ENCODE peak calls at places on chromosomes 13 and 19, in ten cellular contexts. F is heart right ventricle; E is stimulated activated CD4-positive, alpha-beta T cell treated with anti-CD3 and anti-CD28 coated beads, Interleukin-2, amount 100 ng/mL, for 48 hours; B is mucosa of gallbladder; X is dorsolateral prefrontal cortex; O is heart left ventricle; Q is activated T-cell treated with anti-CD3 and anti-CD28 coated beads for 1 hour; U is activated CD4-positive, CD25-positive, alpha-beta regulatory T cell treated with anti-CD3 and anti-CD28 coated beads, Interleukin-2, amount 50 U/mL, for 16 hours; P is NCI-H1417; G is stimulated activated CD8-positive, alpha-beta memory T cell treated with anti-CD3 and anti-CD28 coated beads, Interleukin-15, amount 100 ng/mL, for 1 hour. L is an unnamed sample.

GRCh38 chr13:114100446-114101320 is 31.7 kb downstream of the RASA3 start:
- DNase-seq in F (no peak), E (no peak), B (no peak), X (no peak), O (peak; percentile 43), Q (no peak), U (no peak), P (peak; percentile 30), G (no peak), L (no peak)

GRCh38 chr19:38728752-38729541 is 15.3 kb downstream of the CAPN12 start:
- DNase-seq in F (peak; percentile 11), E (no peak), B (no peak), X (no peak), O (peak; percentile 47), Q (no peak), U (no peak), P (no peak), G (no peak), L (no peak)

GRCh38 chr13:27641711-27642502 is 20.2 kb downstream of the POLR1D start:
- DNase-seq in F (no peak), E (no peak), B (no peak), X (no peak), O (no peak), Q (no peak), U (no peak), P (no peak), G (no peak), L (no peak)

GRCh38 chr19:53549354-53549753 is 11.4 kb downstream of the ZNF331 start:
- DNase-seq in F (no peak), E (no peak), B (no peak), X (no peak), O (no peak), Q (no peak), U (no peak), P (no peak), G (no peak), L (no peak)

GRCh38 chr19:13053761-13054604 is 48.7 kb downstream of the LYL1 start:
- DNase-seq in F (peak; percentile 95), E (no peak), B (peak; percentile 91), X (no peak), O (peak; percentile 96), Q (no peak), U (no peak), P (no peak), G (no peak), L (no peak)

GRCh38 chr13:84121456-84121855 is 239.2 kb upstream of the SLITRK1 start:
- DNase-seq in F (no peak), E (no peak), B (no peak), X (no peak), O (no peak), Q (no peak), U (no peak), P (no peak), G (no peak), L (no peak)

GRCh38 chr19:289651-290538 is 1.3 kb downstream of the PLPP2 start:
- DNase-seq in F (no peak), E (no peak), B (peak; percentile 82), X (no peak), O (no peak), Q (no peak), U (no peak), P (peak; percentile 98), G (no peak), L (no peak)

GRCh38 chr19:48724796-48725753 is 5.5 kb upstream of the MAMSTR start:
- DNase-seq in F (peak; percentile 93), E (no peak), B (peak; percentile 65), X (peak; percentile 16), O (peak; percentile 75), Q (no peak), U (no peak), P (no peak), G (no peak), L (no peak)

GRCh38 chr19:47469719-47470118 is 2.0 kb downstream of the SLC8A2 start:
- DNase-seq in F (no peak), E (no peak), B (no peak), X (peak; percentile 69), O (no peak), Q (no peak), U (no peak), P (peak; percentile 25), G (no peak), L (no peak)

GRCh38 chr13:47459512-47459911 is 541.6 kb downstream of the SUCLA2 start:
- DNase-seq in F (no peak), E (no peak), B (no peak), X (no peak), O (no peak), Q (no peak), U (no peak), P (no peak), G (no peak), L (no peak)

GRCh38 chr19:374183-374885 is 29.7 kb upstream of the MIER2 start:
- DNase-seq in F (no peak), E (no peak), B (no peak), X (peak; percentile 2), O (no peak), Q (no peak), U (no peak), P (peak; percentile 57), G (no peak), L (no peak)

GRCh38 chr19:18156841-18157464 is 4.0 kb downstream of the PIK3R2 start:
- DNase-seq in F (peak; percentile 90), E (no peak), B (peak; percentile 88), X (peak; percentile 68), O (peak; percentile 95), Q (no peak), U (no peak), P (peak; percentile 83), G (no peak), L (no peak)

GRCh38 chr19:8005534-8006256 is at the start of gene ELAVL1:
- DNase-seq in F (peak; percentile 88), E (peak; percentile 91), B (peak; percentile 88), X (peak; percentile 90), O (peak; percentile 95), Q (peak; percentile 84), U (peak; percentile 79), P (peak; percentile 95), G (peak; percentile 68), L (peak; percentile 88)

GRCh38 chr19:17043744-17044143 is 17.1 kb upstream of the CPAMD8 start:
- DNase-seq in F (no peak), E (no peak), B (no peak), X (no peak), O (no peak), Q (no peak), U (no peak), P (no peak), G (no peak), L (no peak)

GRCh38 chr13:34419025-34419424 is 523.0 kb upstream of the NBEA start:
- DNase-seq in F (no peak), E (no peak), B (no peak), X (no peak), O (no peak), Q (no peak), U (no peak), P (peak; percentile 53), G (no peak), L (no peak)

GRCh38 chr13:87123987-87124784 is 547.0 kb upstream of the SLITRK5 start:
- DNase-seq in F (peak; percentile 7), E (no peak), B (no peak), X (no peak), O (peak; percentile 44), Q (no peak), U (no peak), P (peak; percentile 9), G (no peak), L (no peak)

GRCh38 chr19:6821639-6822310 is 49.3 kb downstream of the VAV1 start:
- DNase-seq in F (no peak), E (no peak), B (no peak), X (no peak), O (no peak), Q (no peak), U (no peak), P (no peak), G (no peak), L (no peak)

GRCh38 chr13:63288576-63288975 is 1872.9 kb upstream of the PCDH20 start:
- DNase-seq in F (no peak), E (no peak), B (no peak), X (no peak), O (no peak), Q (no peak), U (no peak), P (no peak), G (no peak), L (no peak)

GRCh38 chr19:48203227-48203793 is 32.8 kb downstream of the ZSWIM9 start:
- DNase-seq in F (no peak), E (no peak), B (no peak), X (no peak), O (no peak), Q (no peak), U (no peak), P (no peak), G (no peak), L (no peak)

GRCh38 chr19:47247308-47247990 is 8.9 kb upstream of the CCDC9 start:
- DNase-seq in F (peak; percentile 79), E (peak; percentile 87), B (peak; percentile 83), X (peak; percentile 77), O (peak; percentile 83), Q (peak; percentile 86), U (peak; percentile 67), P (no peak), G (peak; percentile 65), L (peak; percentile 73)

GRCh38 chr13:86841264-86841663 is 829.9 kb upstream of the SLITRK5 start:
- DNase-seq in F (no peak), E (no peak), B (no peak), X (no peak), O (no peak), Q (no peak), U (no peak), P (no peak), G (no peak), L (no peak)

GRCh38 chr19:7928741-7929701 is 3.1 kb upstream of the CTXN1 start:
- DNase-seq in F (no peak), E (peak; percentile 51), B (no peak), X (no peak), O (no peak), Q (peak; percentile 63), U (no peak), P (peak; percentile 28), G (peak; percentile 43), L (peak; percentile 49)

GRCh38 chr19:12647490-12648071 is 19.0 kb downstream of the MAN2B1 start:
- DNase-seq in F (no peak), E (no peak), B (peak; percentile 69), X (peak; percentile 33), O (peak; percentile 67), Q (no peak), U (no peak), P (no peak), G (no peak), L (no peak)

GRCh38 chr19:10226376-10227214 is 4.5 kb downstream of the S1PR2 start:
- DNase-seq in F (peak; percentile 66), E (no peak), B (peak; percentile 74), X (no peak), O (peak; percentile 89), Q (no peak), U (no peak), P (no peak), G (no peak), L (no peak)

GRCh38 chr13:50387124-50387581 is 371.9 kb downstream of the KCNRG start:
- DNase-seq in F (peak; percentile 65), E (peak; percentile 16), B (no peak), X (no peak), O (peak; percentile 77), Q (peak; percentile 17), U (no peak), P (peak; percentile 51), G (no peak), L (no peak)